ENCODE peak calls at places on chromosomes 11 and 22, in eight cellular contexts. One of them, this sample, is unnamed.

GRCh38 chr22:42316988-42317387 is 46.5 kb upstream of the TCF20 start:
- DNase-seq in naive B cell: no peak
- DNase-seq in lung microvascular endothelial cell: no peak
- DNase-seq in HEK293T: no peak
- DNase-seq in WERI-Rb-1: no peak
- DNase-seq in body of pancreas: no peak
- DNase-seq in central memory CD4-positive, alpha-beta T cell: peak
- DNase-seq in nephron progenitor cell: no peak
- DNase-seq in this sample: peak

GRCh38 chr11:65615950-65616574 is 486 bp downstream of the PCNX3 start:
- DNase-seq in WERI-Rb-1: peak
- DNase-seq in central memory CD4-positive, alpha-beta T cell: no peak
- DNase-seq in lung microvascular endothelial cell: peak
- DNase-seq in naive B cell: no peak
- DNase-seq in body of pancreas: no peak
- DNase-seq in nephron progenitor cell: peak
- DNase-seq in HEK293T: peak
- DNase-seq in this sample: peak

GRCh38 chr11:123284454-123284853 is 89.4 kb upstream of the CLMP start:
- DNase-seq in WERI-Rb-1: no peak
- DNase-seq in nephron progenitor cell: no peak
- DNase-seq in HEK293T: no peak
- DNase-seq in body of pancreas: no peak
- DNase-seq in naive B cell: no peak
- DNase-seq in central memory CD4-positive, alpha-beta T cell: no peak
- DNase-seq in lung microvascular endothelial cell: no peak
- DNase-seq in this sample: no peak

GRCh38 chr11:108914211-108914610 is 249.3 kb downstream of the DDX10 start:
- DNase-seq in lung microvascular endothelial cell: peak
- DNase-seq in central memory CD4-positive, alpha-beta T cell: no peak
- DNase-seq in body of pancreas: no peak
- DNase-seq in nephron progenitor cell: no peak
- DNase-seq in HEK293T: no peak
- DNase-seq in WERI-Rb-1: peak
- DNase-seq in naive B cell: no peak
- DNase-seq in this sample: no peak

GRCh38 chr11:32088117-32088941 is 2.5 kb upstream of the RCN1 start:
- DNase-seq in central memory CD4-positive, alpha-beta T cell: no peak
- DNase-seq in lung microvascular endothelial cell: peak
- DNase-seq in body of pancreas: peak
- DNase-seq in WERI-Rb-1: no peak
- DNase-seq in HEK293T: peak
- DNase-seq in nephron progenitor cell: no peak
- DNase-seq in naive B cell: no peak
- DNase-seq in this sample: peak

GRCh38 chr11:2446590-2447252 is 1.9 kb downstream of the KCNQ1 start:
- DNase-seq in lung microvascular endothelial cell: no peak
- DNase-seq in nephron progenitor cell: no peak
- DNase-seq in HEK293T: no peak
- DNase-seq in central memory CD4-positive, alpha-beta T cell: no peak
- DNase-seq in naive B cell: peak
- DNase-seq in WERI-Rb-1: no peak
- DNase-seq in body of pancreas: no peak
- DNase-seq in this sample: no peak

GRCh38 chr11:134779179-134779578 is 367.1 kb upstream of the B3GAT1 start:
- DNase-seq in WERI-Rb-1: no peak
- DNase-seq in HEK293T: no peak
- DNase-seq in body of pancreas: no peak
- DNase-seq in central memory CD4-positive, alpha-beta T cell: no peak
- DNase-seq in nephron progenitor cell: no peak
- DNase-seq in naive B cell: no peak
- DNase-seq in lung microvascular endothelial cell: no peak
- DNase-seq in this sample: no peak

GRCh38 chr22:29517215-29517908 is 36.2 kb downstream of the THOC5 start:
- DNase-seq in central memory CD4-positive, alpha-beta T cell: no peak
- DNase-seq in nephron progenitor cell: no peak
- DNase-seq in HEK293T: no peak
- DNase-seq in naive B cell: no peak
- DNase-seq in WERI-Rb-1: no peak
- DNase-seq in body of pancreas: peak
- DNase-seq in lung microvascular endothelial cell: no peak
- DNase-seq in this sample: no peak

GRCh38 chr11:66324626-66325025 is 7.8 kb upstream of the CD248 start:
- DNase-seq in lung microvascular endothelial cell: no peak
- DNase-seq in HEK293T: no peak
- DNase-seq in WERI-Rb-1: no peak
- DNase-seq in nephron progenitor cell: no peak
- DNase-seq in central memory CD4-positive, alpha-beta T cell: no peak
- DNase-seq in body of pancreas: no peak
- DNase-seq in naive B cell: no peak
- DNase-seq in this sample: no peak

GRCh38 chr11:11620251-11620965 is 1.4 kb downstream of the GALNT18 start:
- DNase-seq in HEK293T: peak
- DNase-seq in body of pancreas: peak
- DNase-seq in lung microvascular endothelial cell: peak
- DNase-seq in WERI-Rb-1: peak
- DNase-seq in naive B cell: no peak
- DNase-seq in central memory CD4-positive, alpha-beta T cell: no peak
- DNase-seq in nephron progenitor cell: peak
- DNase-seq in this sample: peak

GRCh38 chr11:87125257-87125656 is 87.5 kb downstream of the TMEM135 start:
- DNase-seq in naive B cell: no peak
- DNase-seq in body of pancreas: no peak
- DNase-seq in WERI-Rb-1: no peak
- DNase-seq in HEK293T: no peak
- DNase-seq in nephron progenitor cell: no peak
- DNase-seq in central memory CD4-positive, alpha-beta T cell: no peak
- DNase-seq in lung microvascular endothelial cell: no peak
- DNase-seq in this sample: no peak

GRCh38 chr11:34203377-34203801 is 98.0 kb downstream of the NAT10 start:
- DNase-seq in nephron progenitor cell: no peak
- DNase-seq in central memory CD4-positive, alpha-beta T cell: no peak
- DNase-seq in lung microvascular endothelial cell: no peak
- DNase-seq in body of pancreas: no peak
- DNase-seq in naive B cell: no peak
- DNase-seq in WERI-Rb-1: no peak
- DNase-seq in HEK293T: no peak
- DNase-seq in this sample: no peak

GRCh38 chr11:12122083-12122482 is 11.7 kb downstream of the MICAL2 start:
- DNase-seq in HEK293T: peak
- DNase-seq in WERI-Rb-1: peak
- DNase-seq in nephron progenitor cell: no peak
- DNase-seq in body of pancreas: peak
- DNase-seq in central memory CD4-positive, alpha-beta T cell: no peak
- DNase-seq in lung microvascular endothelial cell: peak
- DNase-seq in naive B cell: no peak
- DNase-seq in this sample: no peak

GRCh38 chr11:76978818-76979217 is 55.4 kb upstream of the B3GNT6 start:
- DNase-seq in body of pancreas: no peak
- DNase-seq in naive B cell: no peak
- DNase-seq in lung microvascular endothelial cell: no peak
- DNase-seq in HEK293T: no peak
- DNase-seq in central memory CD4-positive, alpha-beta T cell: no peak
- DNase-seq in WERI-Rb-1: no peak
- DNase-seq in nephron progenitor cell: no peak
- DNase-seq in this sample: peak

GRCh38 chr11:96299155-96299883 is 43.7 kb downstream of the MAML2 start:
- DNase-seq in WERI-Rb-1: no peak
- DNase-seq in body of pancreas: no peak
- DNase-seq in nephron progenitor cell: peak
- DNase-seq in naive B cell: no peak
- DNase-seq in HEK293T: no peak
- DNase-seq in central memory CD4-positive, alpha-beta T cell: no peak
- DNase-seq in lung microvascular endothelial cell: no peak
- DNase-seq in this sample: peak

GRCh38 chr22:28146401-28147304 is 227.6 kb upstream of the PITPNB start:
- DNase-seq in nephron progenitor cell: no peak
- DNase-seq in central memory CD4-positive, alpha-beta T cell: no peak
- DNase-seq in naive B cell: no peak
- DNase-seq in HEK293T: no peak
- DNase-seq in lung microvascular endothelial cell: no peak
- DNase-seq in WERI-Rb-1: peak
- DNase-seq in body of pancreas: no peak
- DNase-seq in this sample: no peak

GRCh38 chr11:65498977-65499712 is at the start of gene MALAT1:
- DNase-seq in lung microvascular endothelial cell: peak
- DNase-seq in body of pancreas: peak
- DNase-seq in WERI-Rb-1: peak
- DNase-seq in HEK293T: peak
- DNase-seq in naive B cell: peak
- DNase-seq in nephron progenitor cell: peak
- DNase-seq in central memory CD4-positive, alpha-beta T cell: peak
- DNase-seq in this sample: peak

GRCh38 chr11:121561716-121562115 is 108.9 kb upstream of the SORL1-AS1 start:
- DNase-seq in lung microvascular endothelial cell: no peak
- DNase-seq in HEK293T: no peak
- DNase-seq in central memory CD4-positive, alpha-beta T cell: no peak
- DNase-seq in nephron progenitor cell: no peak
- DNase-seq in WERI-Rb-1: no peak
- DNase-seq in naive B cell: no peak
- DNase-seq in body of pancreas: no peak
- DNase-seq in this sample: no peak

GRCh38 chr11:73242291-73243092 is 24.4 kb downstream of the P2RY2 start:
- DNase-seq in WERI-Rb-1: peak
- DNase-seq in nephron progenitor cell: peak
- DNase-seq in central memory CD4-positive, alpha-beta T cell: peak
- DNase-seq in HEK293T: peak
- DNase-seq in naive B cell: peak
- DNase-seq in body of pancreas: peak
- DNase-seq in lung microvascular endothelial cell: peak
- DNase-seq in this sample: peak

GRCh38 chr11:27839226-27839913 is 139.1 kb upstream of the BDNF start:
- DNase-seq in naive B cell: no peak
- DNase-seq in HEK293T: no peak
- DNase-seq in body of pancreas: no peak
- DNase-seq in lung microvascular endothelial cell: peak
- DNase-seq in central memory CD4-positive, alpha-beta T cell: no peak
- DNase-seq in WERI-Rb-1: no peak
- DNase-seq in nephron progenitor cell: no peak
- DNase-seq in this sample: no peak

GRCh38 chr22:35219012-35219411 is 38.3 kb upstream of the HMGXB4 start:
- DNase-seq in naive B cell: no peak
- DNase-seq in central memory CD4-positive, alpha-beta T cell: no peak
- DNase-seq in WERI-Rb-1: no peak
- DNase-seq in HEK293T: no peak
- DNase-seq in lung microvascular endothelial cell: no peak
- DNase-seq in body of pancreas: no peak
- DNase-seq in nephron progenitor cell: no peak
- DNase-seq in this sample: no peak

GRCh38 chr11:33158596-33158995 is 2.7 kb downstream of the CSTF3 start:
- DNase-seq in WERI-Rb-1: no peak
- DNase-seq in body of pancreas: no peak
- DNase-seq in nephron progenitor cell: no peak
- DNase-seq in naive B cell: no peak
- DNase-seq in HEK293T: no peak
- DNase-seq in lung microvascular endothelial cell: no peak
- DNase-seq in central memory CD4-positive, alpha-beta T cell: no peak
- DNase-seq in this sample: no peak

GRCh38 chr11:103420593-103420992 is 311.4 kb downstream of the DYNC2H1 start:
- DNase-seq in naive B cell: no peak
- DNase-seq in nephron progenitor cell: no peak
- DNase-seq in central memory CD4-positive, alpha-beta T cell: no peak
- DNase-seq in WERI-Rb-1: no peak
- DNase-seq in HEK293T: no peak
- DNase-seq in body of pancreas: no peak
- DNase-seq in lung microvascular endothelial cell: no peak
- DNase-seq in this sample: no peak

GRCh38 chr11:71407356-71407755 is 40.8 kb downstream of the DHCR7 start:
- DNase-seq in naive B cell: no peak
- DNase-seq in lung microvascular endothelial cell: no peak
- DNase-seq in nephron progenitor cell: no peak
- DNase-seq in central memory CD4-positive, alpha-beta T cell: no peak
- DNase-seq in body of pancreas: no peak
- DNase-seq in WERI-Rb-1: no peak
- DNase-seq in HEK293T: no peak
- DNase-seq in this sample: no peak

GRCh38 chr22:47204002-47204979 is 441.8 kb downstream of the TBC1D22A start:
- DNase-seq in HEK293T: no peak
- DNase-seq in body of pancreas: peak
- DNase-seq in central memory CD4-positive, alpha-beta T cell: no peak
- DNase-seq in nephron progenitor cell: no peak
- DNase-seq in naive B cell: no peak
- DNase-seq in WERI-Rb-1: no peak
- DNase-seq in lung microvascular endothelial cell: no peak
- DNase-seq in this sample: no peak

GRCh38 chr11:73520358-73521061 is 77.4 kb downstream of the FAM168A start:
- DNase-seq in WERI-Rb-1: no peak
- DNase-seq in nephron progenitor cell: no peak
- DNase-seq in HEK293T: no peak
- DNase-seq in central memory CD4-positive, alpha-beta T cell: no peak
- DNase-seq in naive B cell: no peak
- DNase-seq in body of pancreas: no peak
- DNase-seq in lung microvascular endothelial cell: peak
- DNase-seq in this sample: no peak

GRCh38 chr11:134950692-134951304 is 538.8 kb upstream of the B3GAT1 start:
- DNase-seq in central memory CD4-positive, alpha-beta T cell: no peak
- DNase-seq in naive B cell: no peak
- DNase-seq in body of pancreas: no peak
- DNase-seq in lung microvascular endothelial cell: no peak
- DNase-seq in HEK293T: no peak
- DNase-seq in WERI-Rb-1: peak
- DNase-seq in nephron progenitor cell: no peak
- DNase-seq in this sample: peak

GRCh38 chr11:6481012-6481923 is at the start of the genes ARFIP2 and TIMM10B:
- DNase-seq in central memory CD4-positive, alpha-beta T cell: peak
- DNase-seq in nephron progenitor cell: peak
- DNase-seq in naive B cell: peak
- DNase-seq in lung microvascular endothelial cell: peak
- DNase-seq in body of pancreas: peak
- DNase-seq in WERI-Rb-1: peak
- DNase-seq in HEK293T: peak
- DNase-seq in this sample: peak

GRCh38 chr11:27532652-27533325 is 26.2 kb upstream of the LIN7C start:
- DNase-seq in HEK293T: no peak
- DNase-seq in WERI-Rb-1: no peak
- DNase-seq in central memory CD4-positive, alpha-beta T cell: no peak
- DNase-seq in nephron progenitor cell: no peak
- DNase-seq in naive B cell: no peak
- DNase-seq in lung microvascular endothelial cell: no peak
- DNase-seq in body of pancreas: no peak
- DNase-seq in this sample: no peak

GRCh38 chr22:50085211-50085999 is at the start of gene MLC1:
- DNase-seq in HEK293T: peak
- DNase-seq in central memory CD4-positive, alpha-beta T cell: no peak
- DNase-seq in WERI-Rb-1: no peak
- DNase-seq in body of pancreas: no peak
- DNase-seq in lung microvascular endothelial cell: no peak
- DNase-seq in naive B cell: peak
- DNase-seq in nephron progenitor cell: no peak
- DNase-seq in this sample: no peak

GRCh38 chr22:20865869-20866445 is 7.2 kb downstream of the SNAP29 start:
- DNase-seq in naive B cell: no peak
- DNase-seq in HEK293T: no peak
- DNase-seq in central memory CD4-positive, alpha-beta T cell: no peak
- DNase-seq in WERI-Rb-1: no peak
- DNase-seq in nephron progenitor cell: no peak
- DNase-seq in lung microvascular endothelial cell: no peak
- DNase-seq in body of pancreas: no peak
- DNase-seq in this sample: no peak

GRCh38 chr22:41217553-41218157 is 12.5 kb downstream of the L3MBTL2 start:
- DNase-seq in central memory CD4-positive, alpha-beta T cell: peak
- DNase-seq in body of pancreas: peak
- DNase-seq in nephron progenitor cell: no peak
- DNase-seq in WERI-Rb-1: peak
- DNase-seq in lung microvascular endothelial cell: no peak
- DNase-seq in HEK293T: no peak
- DNase-seq in naive B cell: no peak
- DNase-seq in this sample: no peak

GRCh38 chr11:78150346-78150745 is 10.9 kb upstream of the ALG8 start:
- DNase-seq in naive B cell: no peak
- DNase-seq in HEK293T: no peak
- DNase-seq in nephron progenitor cell: no peak
- DNase-seq in lung microvascular endothelial cell: no peak
- DNase-seq in body of pancreas: no peak
- DNase-seq in WERI-Rb-1: no peak
- DNase-seq in central memory CD4-positive, alpha-beta T cell: no peak
- DNase-seq in this sample: no peak

GRCh38 chr11:57741132-57742086 is at the start of gene SELENOH:
- DNase-seq in WERI-Rb-1: peak
- DNase-seq in lung microvascular endothelial cell: peak
- DNase-seq in body of pancreas: peak
- DNase-seq in HEK293T: peak
- DNase-seq in nephron progenitor cell: peak
- DNase-seq in central memory CD4-positive, alpha-beta T cell: peak
- DNase-seq in naive B cell: peak
- DNase-seq in this sample: peak

This sample was measured in thyroid gland.